ENCODE peak calls at places on chromosomes 5 and 9, in five cellular contexts. D is fibroblast of villous mesenchyme, J is NCI-H1694, M is neural progenitor cell, I is PC-9. Z is an unnamed sample.

GRCh38 chr5:103667068-103667467 is 104.5 kb upstream of the NUDT12 start:
- DNase-seq in I (no peak), M (no peak), J (no peak), D (peak), Z (peak)

GRCh38 chr9:114616684-114617520 is 5.8 kb downstream of the TMEM268 start:
- DNase-seq in M (no peak), J (no peak), I (no peak), D (no peak), Z (no peak)

GRCh38 chr5:16812448-16812847 is 123.6 kb downstream of the MYO10 start:
- DNase-seq in M (no peak), D (peak), I (no peak), J (no peak), Z (no peak)

GRCh38 chr9:68625559-68625958 is 79.5 kb upstream of the PIP5K1B start:
- DNase-seq in M (no peak), D (no peak), J (no peak), I (no peak), Z (no peak)

GRCh38 chr9:7097040-7097715 is 339.4 kb downstream of the KDM4C start:
- DNase-seq in I (no peak), M (no peak), D (no peak), J (no peak), Z (no peak)

GRCh38 chr5:171485668-171486067 is 66.2 kb downstream of the FGF18 start:
- DNase-seq in M (no peak), D (no peak), I (no peak), J (no peak), Z (no peak)

GRCh38 chr9:121573717-121574485 is 74.3 kb upstream of the GGTA1 start:
- DNase-seq in M (peak), D (no peak), I (no peak), J (no peak), Z (no peak)

GRCh38 chr5:181235689-181236366 is 7.9 kb downstream of the RACK1 start:
- DNase-seq in J (no peak), I (no peak), D (no peak), M (no peak), Z (no peak)

GRCh38 chr5:80185095-80185494 is 70.8 kb downstream of the SERINC5 start:
- DNase-seq in J (no peak), M (no peak), I (no peak), D (no peak), Z (no peak)

GRCh38 chr9:93579711-93580516 is 3.5 kb downstream of the PHF2 start:
- DNase-seq in J (no peak), D (no peak), M (no peak), I (no peak), Z (no peak)

GRCh38 chr9:92954078-92954861 is 6.9 kb downstream of the FGD3 start:
- DNase-seq in I (peak), D (no peak), M (no peak), J (no peak), Z (no peak)

GRCh38 chr5:179120951-179121666 is 60.9 kb downstream of the ZNF354C start:
- DNase-seq in J (no peak), I (no peak), D (no peak), M (no peak), Z (no peak)

GRCh38 chr5:167671176-167671575 is 620.3 kb upstream of the WWC1 start:
- DNase-seq in J (no peak), D (no peak), M (no peak), I (no peak), Z (no peak)

GRCh38 chr5:14871084-14871572 is 450 bp downstream of the ANKH start:
- DNase-seq in I (no peak), D (no peak), M (peak), J (no peak), Z (peak)

GRCh38 chr5:141338538-141339306 is at the start of gene PCDHGA2:
- DNase-seq in I (no peak), M (peak), J (no peak), D (peak), Z (no peak)